ENCODE peak calls at places on chromosomes 5 and 9, in five cellular contexts. N, Q, T, K and C are unnamed samples.

GRCh38 chr5:78621269-78621871 is 27.2 kb downstream of the LHFPL2 start:
- DNase-seq in K (no peak), Q (no peak), N (no peak), T (no peak), C (peak)

GRCh38 chr9:77021928-77022782 is 2.7 kb downstream of the FOXB2 start:
- DNase-seq in T (no peak), N (no peak), Q (no peak), K (peak), C (no peak)

GRCh38 chr9:89864257-89864656 is 259.4 kb downstream of the GADD45G start:
- DNase-seq in K (no peak), N (no peak), Q (no peak), T (no peak), C (no peak)

GRCh38 chr5:93789173-93790070 is 48.0 kb upstream of the POU5F2 start:
- DNase-seq in N (no peak), T (no peak), Q (no peak), K (no peak), C (peak)

GRCh38 chr9:101226803-101227202 is 158.0 kb downstream of the BAAT start:
- DNase-seq in Q (no peak), N (peak), T (no peak), K (no peak), C (no peak)

GRCh38 chr5:907366-907765 is 14.7 kb downstream of the TRIP13 start:
- DNase-seq in Q (no peak), T (no peak), K (no peak), N (no peak), C (no peak)

GRCh38 chr5:171158581-171158980 is 150.5 kb upstream of the TLX3 start:
- DNase-seq in Q (no peak), K (no peak), N (no peak), T (no peak), C (no peak)

GRCh38 chr5:173331956-173332479 is 3.8 kb upstream of the STC2 start:
- DNase-seq in Q (peak), N (peak), K (peak), T (peak), C (peak)